ENCODE peak calls at places on chromosome 6, in nine cellular contexts. O is suprapubic skin, I is GM12892, L is transverse colon, G is esophagus muscularis mucosa, V is spleen, K is GM23338, A is prostate gland, B is HCT116. J is an unnamed sample.

GRCh38 chr6:118668761-118669411 is 17.5 kb upstream of the CEP85L start:
- DNase-seq in O (no peak), I (no peak), L (no peak), G (peak; percentile 17), V (no peak), K (no peak), A (no peak), B (no peak), J (no peak)

GRCh38 chr6:21396313-21396712 is 197.2 kb upstream of the SOX4 start:
- DNase-seq in O (no peak), I (no peak), L (no peak), G (no peak), V (no peak), K (no peak), A (no peak), B (no peak), J (no peak)

GRCh38 chr6:32666420-32667300 is at the start of gene HLA-DQB1:
- DNase-seq in O (no peak), I (peak; percentile 51), L (no peak), G (no peak), V (no peak), K (peak; percentile 80), A (peak; percentile 20), B (peak; percentile 75), J (no peak)

GRCh38 chr6:56025785-56026184 is 150.4 kb upstream of the BMP5 start:
- DNase-seq in O (no peak), I (no peak), L (no peak), G (no peak), V (no peak), K (no peak), A (no peak), B (no peak), J (no peak)

GRCh38 chr6:169263836-169264608 is 10.4 kb upstream of the THBS2 start:
- DNase-seq in O (no peak), I (no peak), L (peak; percentile 25), G (no peak), V (peak; percentile 66), K (no peak), A (peak; percentile 27), B (no peak), J (no peak)

GRCh38 chr6:19837511-19838441 is 606 bp downstream of the ID4 start:
- DNase-seq in O (no peak), I (no peak), L (peak; percentile 24), G (no peak), V (no peak), K (peak; percentile 62), A (peak; percentile 40), B (no peak), J (peak; percentile 39)

GRCh38 chr6:131398176-131398575 is 174.8 kb upstream of the ARG1 start:
- DNase-seq in O (no peak), I (no peak), L (no peak), G (no peak), V (no peak), K (no peak), A (no peak), B (no peak), J (no peak)

GRCh38 chr6:40906759-40907158 is 132.3 kb downstream of the UNC5CL start:
- DNase-seq in O (no peak), I (no peak), L (no peak), G (no peak), V (no peak), K (no peak), A (no peak), B (no peak), J (no peak)

GRCh38 chr6:49918787-49919186 is 45.2 kb downstream of the DEFB114 start:
- DNase-seq in O (no peak), I (no peak), L (no peak), G (no peak), V (no peak), K (peak; percentile 49), A (no peak), B (no peak), J (no peak)

GRCh38 chr6:26016326-26017275 is 54.0 kb downstream of the TRIM38 start:
- DNase-seq in O (no peak), I (no peak), L (no peak), G (no peak), V (no peak), K (no peak), A (no peak), B (no peak), J (no peak)

GRCh38 chr6:28311139-28311823 is 24.7 kb downstream of the ZSCAN31 start:
- DNase-seq in O (no peak), I (no peak), L (no peak), G (no peak), V (no peak), K (no peak), A (no peak), B (no peak), J (no peak)

GRCh38 chr6:43269273-43270007 is 26.2 kb downstream of the TTBK1 start:
- DNase-seq in O (no peak), I (no peak), L (peak; percentile 79), G (no peak), V (no peak), K (peak; percentile 47), A (no peak), B (no peak), J (peak; percentile 38)

DNA sequence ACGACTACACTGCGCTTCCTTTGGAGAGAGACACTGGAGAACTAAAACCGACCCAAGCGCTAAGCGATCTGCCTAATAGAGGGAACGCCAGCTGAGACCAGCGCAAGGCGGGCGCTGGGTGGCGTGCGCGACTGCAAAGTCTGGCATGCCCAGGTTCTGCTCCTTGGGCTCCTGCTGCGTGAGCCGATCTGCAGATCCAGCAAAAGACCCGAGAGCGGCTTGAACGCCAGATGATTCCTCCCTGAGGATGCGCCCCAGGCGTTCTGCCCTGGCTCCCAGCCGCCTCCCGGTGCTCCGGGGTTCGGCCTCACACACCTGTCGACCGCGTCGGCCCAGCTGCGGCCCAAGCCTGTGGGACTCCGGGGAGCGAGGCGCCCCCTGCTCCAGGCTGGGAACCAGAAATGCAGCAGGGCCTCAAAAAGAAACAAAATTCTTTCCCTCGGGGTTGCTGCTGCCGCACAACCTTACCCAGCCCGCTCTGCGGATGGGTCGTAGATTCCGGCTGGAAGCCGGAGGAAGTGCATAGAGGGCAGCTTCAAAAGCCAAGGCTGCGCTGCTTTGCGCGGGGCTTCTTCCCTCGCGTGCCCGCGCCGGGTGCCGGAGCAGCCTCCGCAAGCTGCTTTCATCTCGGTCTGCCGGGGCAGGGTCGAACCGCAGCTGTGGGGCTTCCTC is 17.9 kb upstream of the PRDM13 start:
- DNase-seq in O (no peak), I (peak; percentile 53), L (peak; percentile 78), G (peak; percentile 92), V (peak; percentile 89), K (peak; percentile 93), A (peak; percentile 72), B (no peak), J (peak; percentile 81)
- TF ChIP-seq POLR2AphosphoS5 in O (no peak), I (no peak), L (no peak), G (no peak), V (no peak), K (no peak), A (peak; percentile 2), B (no peak), J (no peak)

DNA sequence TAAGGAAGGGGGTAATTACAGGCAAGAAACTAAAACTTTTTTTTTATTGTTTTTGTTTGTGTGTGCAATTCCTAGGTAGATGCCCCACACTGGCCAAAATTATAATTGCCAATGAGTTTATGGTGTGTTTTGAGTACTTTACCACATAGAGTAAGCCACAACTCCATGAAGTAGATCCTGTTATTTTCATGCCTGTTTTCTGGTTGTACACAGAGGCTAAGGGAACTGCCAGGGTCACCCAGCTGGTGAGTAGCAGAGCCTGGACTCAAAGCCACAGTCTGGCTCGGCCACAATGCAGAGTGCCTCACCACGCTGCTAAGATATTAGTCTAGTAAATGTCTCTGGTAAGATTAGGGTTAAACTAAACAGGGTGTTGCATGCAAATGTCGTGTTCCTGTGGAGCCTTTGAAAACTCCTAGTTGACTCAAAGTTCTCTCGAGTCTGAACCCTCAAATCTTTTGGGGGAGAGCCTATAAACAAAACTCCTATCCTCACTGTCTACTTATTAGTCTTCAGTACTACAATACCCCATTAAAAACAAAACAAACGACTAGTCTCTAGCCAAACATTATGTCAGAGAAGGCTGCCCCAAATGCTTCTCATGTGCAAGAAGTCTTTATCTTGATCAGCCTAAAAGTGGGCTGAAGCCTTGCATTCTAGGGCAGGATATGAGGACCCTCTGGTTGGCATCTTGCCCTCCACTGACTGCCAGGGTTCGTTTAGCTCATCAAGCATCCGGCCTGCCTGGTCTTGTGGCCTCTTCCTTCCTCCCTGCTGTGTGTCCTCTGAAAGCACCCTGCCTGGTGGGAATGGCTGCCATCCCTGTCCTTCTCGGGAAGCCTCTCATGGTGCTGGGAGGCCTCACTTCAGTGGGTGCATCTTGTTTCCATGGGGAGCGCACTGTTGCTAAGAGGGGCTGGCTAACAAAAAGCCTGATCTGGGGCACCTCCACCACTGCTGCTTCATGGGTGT is 4.2 kb downstream of the DUSP22 start:
- DNase-seq in O (no peak), I (no peak), L (peak; percentile 55), G (peak; percentile 92), V (peak; percentile 86), K (no peak), A (no peak), B (no peak), J (no peak)
- TF ChIP-seq POLR2AphosphoS5 in O (no peak), I (peak; percentile 62), L (no peak), G (no peak), V (peak; percentile 51), K (no peak), A (no peak), B (no peak), J (no peak)

DNA sequence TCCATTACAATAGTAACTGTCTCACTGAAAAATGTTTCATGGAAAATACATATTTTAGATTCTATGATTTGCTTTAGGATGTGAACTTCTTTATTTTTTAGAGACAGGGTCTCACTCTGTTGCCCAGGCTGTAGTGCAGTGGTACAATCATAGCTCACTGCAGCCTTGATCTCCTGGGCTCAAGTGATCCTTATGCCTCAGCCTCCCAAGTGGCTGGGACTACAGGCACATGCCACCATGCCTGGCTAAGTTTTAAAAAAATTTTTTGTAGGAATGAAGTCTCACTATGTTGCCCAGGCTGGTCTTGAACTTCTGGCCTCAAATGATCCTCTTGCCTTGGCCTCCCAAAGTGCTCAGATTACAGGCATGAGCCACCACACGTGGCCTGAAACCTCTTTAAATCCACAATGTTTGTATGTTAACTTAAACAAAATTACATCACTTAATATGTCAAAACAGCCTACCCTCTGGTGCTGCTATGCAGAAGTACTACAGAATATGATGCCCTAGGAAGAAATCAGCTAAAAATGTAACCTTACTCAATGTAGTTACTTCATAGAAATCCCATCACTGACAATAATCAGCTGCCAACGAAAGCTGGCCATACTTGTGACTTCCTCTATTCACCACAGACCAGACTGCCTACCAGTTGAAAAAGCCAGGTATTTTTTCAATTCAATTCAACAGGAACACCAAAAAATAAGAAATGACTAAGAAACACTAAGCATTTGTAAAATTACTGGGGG is 17.6 kb downstream of the EEF1A1 start:
- DNase-seq in O (no peak), I (no peak), L (no peak), G (no peak), V (no peak), K (no peak), A (no peak), B (no peak), J (no peak)
- TF ChIP-seq POLR2AphosphoS5 in O (no peak), I (no peak), L (no peak), G (no peak), V (no peak), K (no peak), A (no peak), B (no peak), J (no peak)

DNA sequence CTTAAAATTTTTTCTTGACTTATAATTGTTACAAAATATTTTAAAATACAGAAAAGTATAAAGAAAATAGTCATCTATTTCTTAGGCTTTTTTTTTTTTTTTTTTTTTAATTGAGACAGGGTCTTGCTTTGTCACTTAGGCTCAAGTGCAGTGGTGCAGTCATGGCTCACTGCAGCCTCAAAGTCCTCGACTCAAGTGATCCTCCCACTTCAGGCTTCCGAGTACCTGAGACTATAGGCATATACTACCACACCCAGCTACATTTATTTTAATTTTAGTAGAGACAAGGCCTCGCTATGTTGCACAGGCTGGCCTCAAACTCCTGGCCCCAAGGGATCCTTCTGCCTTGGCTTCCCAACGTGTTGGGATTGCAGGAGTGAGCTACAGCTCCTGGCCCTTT is 5.3 kb upstream of the ACAT2 start:
- DNase-seq in O (no peak), I (no peak), L (no peak), G (no peak), V (no peak), K (no peak), A (no peak), B (no peak), J (no peak)
- TF ChIP-seq POLR2AphosphoS5 in O (no peak), I (no peak), L (no peak), G (no peak), V (peak; percentile 28), K (peak; percentile 11), A (no peak), B (no peak), J (no peak)